ENCODE peak calls at places on chromosomes 4 and X, in six cellular contexts. N is HepG2, F is H1, X is K562, P is GM12892, I is GM12878. H is an unnamed sample.

GRCh38 chrX:38669425-38669824 is 108.1 kb downstream of the TSPAN7 start:
- DNase-seq in N (no peak), I (no peak), P (no peak), X (no peak), F (no peak), H (no peak)

GRCh38 chr4:24519649-24520048 is 64.7 kb downstream of the DHX15 start:
- DNase-seq in X (no peak), P (no peak), F (no peak), I (no peak), N (peak; percentile 18), H (no peak)

GRCh38 chr4:100189820-100190642 is at the start of gene DDIT4L:
- DNase-seq in X (peak; percentile 26), N (no peak), I (no peak), F (peak; percentile 78), P (no peak), H (no peak)

GRCh38 chr4:145565328-145565727 is 53.9 kb upstream of the MMAA start:
- DNase-seq in X (no peak), I (no peak), F (no peak), N (no peak), P (no peak), H (no peak)

GRCh38 chrX:103586314-103586646 is 965 bp downstream of the TCEAL4 start:
- DNase-seq in X (no peak), I (no peak), P (no peak), N (no peak), F (no peak), H (no peak)

GRCh38 chrX:447052-447451 is 60.3 kb upstream of the PPP2R3B start:
- DNase-seq in N (no peak), I (no peak), P (no peak), F (no peak), X (no peak), H (no peak)

GRCh38 chr4:67770422-67770821 is 16.2 kb upstream of the GNRHR start:
- DNase-seq in X (no peak), F (no peak), P (no peak), N (no peak), I (no peak), H (no peak)

GRCh38 chr4:24405926-24406325 is 178.4 kb downstream of the DHX15 start:
- DNase-seq in I (no peak), P (no peak), N (no peak), F (no peak), X (no peak), H (no peak)

GRCh38 chrX:75131973-75132627 is 24.0 kb downstream of the ABCB7 start:
- DNase-seq in I (no peak), N (no peak), F (no peak), P (no peak), X (no peak), H (no peak)

GRCh38 chr4:61194601-61195000 is 5.5 kb upstream of the ADGRL3 start:
- DNase-seq in P (no peak), F (no peak), X (no peak), I (no peak), N (no peak), H (no peak)

GRCh38 chr4:61192392-61192791 is 7.7 kb upstream of the ADGRL3 start:
- DNase-seq in N (no peak), P (no peak), F (no peak), X (no peak), I (no peak), H (no peak)

GRCh38 chr4:61195064-61195463 is 5.1 kb upstream of the ADGRL3 start:
- DNase-seq in F (no peak), I (no peak), X (no peak), P (no peak), N (no peak), H (no peak)

GRCh38 chr4:61199869-61200194 is 294 bp upstream of the ADGRL3 start:
- DNase-seq in F (no peak), P (no peak), I (no peak), X (no peak), N (no peak), H (no peak)

GRCh38 chr4:61193863-61194262 is 6.3 kb upstream of the ADGRL3 start:
- DNase-seq in P (no peak), X (no peak), I (no peak), N (no peak), F (no peak), H (no peak)
- TF ChIP-seq POLR2A in P (no peak), X (no peak), I (no peak), N (no peak), F (no peak), H (no peak)

DNA sequence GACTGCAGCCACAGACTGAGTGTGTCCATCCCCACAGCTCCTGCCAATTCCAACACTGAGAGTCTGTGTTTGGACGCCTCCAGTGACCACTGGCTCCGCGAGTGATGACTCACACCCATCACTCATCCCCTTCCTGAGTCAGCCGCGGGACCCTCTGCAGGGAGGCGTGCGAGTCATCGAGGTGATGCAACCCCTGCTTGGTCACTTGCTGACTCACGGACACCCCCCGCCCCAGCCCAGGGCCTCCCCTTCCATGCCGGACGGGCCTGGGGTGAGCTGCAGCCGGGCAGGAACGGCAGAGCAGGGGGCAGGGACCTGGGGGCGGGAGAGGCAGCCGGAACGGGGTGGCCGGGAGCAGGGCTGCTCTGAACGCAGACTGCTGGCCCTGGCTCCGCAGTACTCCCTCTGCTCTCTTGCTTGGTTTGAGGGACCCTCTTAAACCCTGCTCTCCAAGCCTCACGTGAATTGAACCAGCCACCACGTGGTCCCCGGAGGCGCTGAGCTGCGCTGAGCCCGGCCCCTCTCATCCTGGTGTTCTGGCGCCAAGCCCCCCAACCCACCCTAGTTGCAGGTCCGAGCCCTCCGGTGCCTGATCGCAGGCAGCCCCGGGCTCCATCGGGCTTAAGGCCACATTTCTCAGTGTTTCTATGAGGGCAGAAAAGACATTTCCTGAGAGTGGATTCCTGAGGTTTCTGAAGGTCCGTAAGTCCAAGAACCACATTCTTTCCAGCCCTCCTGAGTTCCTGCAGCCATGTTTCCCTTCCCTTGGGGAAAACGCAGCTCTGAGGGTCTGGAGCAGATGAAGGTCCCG is 32.4 kb downstream of the FGFRL1 start:
- DNase-seq in F (peak; percentile 73), X (peak; percentile 94), I (no peak), P (peak; percentile 21), N (peak; percentile 84), H (no peak)
- TF ChIP-seq POLR2AphosphoS5 in F (no peak), X (peak; percentile 42), I (no peak), P (no peak), N (no peak), H (no peak)

DNA sequence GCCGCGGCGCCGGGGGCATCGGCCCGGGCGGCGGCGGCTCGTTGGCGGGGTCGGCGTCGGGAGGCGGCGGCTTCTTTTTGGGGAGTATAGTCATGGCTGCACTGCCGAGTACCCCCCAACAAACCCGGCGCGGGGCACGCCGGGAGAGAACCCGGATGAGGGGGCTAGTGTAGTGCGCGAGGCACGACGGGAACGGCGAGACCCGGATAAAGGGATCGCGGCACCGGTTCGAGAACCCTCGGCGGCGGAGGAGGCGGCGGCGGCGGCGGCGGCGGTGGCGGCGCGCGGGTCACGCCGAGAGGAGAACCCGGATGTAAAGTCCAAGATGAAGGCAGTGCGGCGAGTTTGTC is at the start of gene OTUD5:
- DNase-seq in P (peak; percentile 75), I (no peak), N (peak; percentile 39), X (no peak), F (peak; percentile 76), H (peak; percentile 68)
- TF ChIP-seq TAF1 in P (peak; percentile 17), I (no peak), N (no peak), X (no peak), F (peak; percentile 59), H (no peak)

GRCh38 chr4:185210102-185210981 is 944 bp downstream of the SNX25 start:
- DNase-seq in X (peak; percentile 55), I (no peak), N (peak; percentile 13), F (peak; percentile 71), P (no peak), H (no peak)
- TF ChIP-seq POLR2A in X (no peak), I (peak; percentile 72), N (no peak), F (no peak), P (peak; percentile 29), H (peak; percentile 30)

GRCh38 chr4:6886886-6887285 is 22.7 kb upstream of the TBC1D14 start:
- DNase-seq in P (no peak), I (no peak), N (no peak), X (no peak), F (no peak), H (no peak)

GRCh38 chr4:6884341-6884870 is 25.2 kb upstream of the TBC1D14 start:
- DNase-seq in P (no peak), N (no peak), I (no peak), X (no peak), F (no peak), H (no peak)

GRCh38 chr4:6887591-6888371 is 21.8 kb upstream of the TBC1D14 start:
- DNase-seq in I (no peak), P (no peak), N (no peak), X (peak; percentile 53), F (no peak), H (no peak)

GRCh38 chr4:6888506-6889071 is 21.0 kb upstream of the TBC1D14 start:
- DNase-seq in X (no peak), I (no peak), F (no peak), N (no peak), P (no peak), H (no peak)

GRCh38 chr4:6885953-6886557 is 23.6 kb upstream of the TBC1D14 start:
- DNase-seq in P (no peak), F (no peak), N (no peak), I (peak; percentile 34), X (no peak), H (no peak)
- TF ChIP-seq POLR2AphosphoS5 in P (no peak), F (no peak), N (no peak), I (no peak), X (no peak), H (no peak)

DNA sequence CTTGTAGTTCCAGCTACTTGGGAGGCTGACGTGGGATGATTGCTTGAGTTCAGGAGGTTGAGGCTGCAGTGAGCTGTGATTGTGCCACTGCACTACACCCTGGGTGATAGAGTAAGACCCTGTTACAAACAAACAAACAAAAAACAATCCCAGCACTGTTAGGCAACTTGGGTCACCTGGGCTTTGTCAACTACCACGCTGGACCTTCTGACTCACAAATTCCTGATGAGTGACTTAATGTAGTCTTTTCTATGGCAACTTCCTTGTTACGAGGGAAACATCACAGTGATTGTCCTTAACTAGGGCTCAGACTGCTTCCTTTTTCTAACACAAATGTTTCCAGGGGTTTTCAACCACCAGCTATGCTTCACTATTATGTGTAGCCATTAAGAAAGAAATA is 128.8 kb upstream of the GPC4 start:
- DNase-seq in I (no peak), P (no peak), X (no peak), N (peak; percentile 65), F (no peak), H (no peak)
- TF ChIP-seq TAF1 in I (no peak), P (no peak), X (no peak), N (no peak), F (no peak), H (no peak)

GRCh38 chrX:135003876-135004623 is 13.3 kb downstream of the SMIM10 start:
- DNase-seq in N (peak; percentile 64), F (peak; percentile 92), P (peak; percentile 53), I (peak; percentile 40), X (peak; percentile 97), H (peak; percentile 46)
- TF ChIP-seq POLR2A in N (no peak), F (peak; percentile 37), P (no peak), I (no peak), X (peak; percentile 38), H (no peak)

DNA sequence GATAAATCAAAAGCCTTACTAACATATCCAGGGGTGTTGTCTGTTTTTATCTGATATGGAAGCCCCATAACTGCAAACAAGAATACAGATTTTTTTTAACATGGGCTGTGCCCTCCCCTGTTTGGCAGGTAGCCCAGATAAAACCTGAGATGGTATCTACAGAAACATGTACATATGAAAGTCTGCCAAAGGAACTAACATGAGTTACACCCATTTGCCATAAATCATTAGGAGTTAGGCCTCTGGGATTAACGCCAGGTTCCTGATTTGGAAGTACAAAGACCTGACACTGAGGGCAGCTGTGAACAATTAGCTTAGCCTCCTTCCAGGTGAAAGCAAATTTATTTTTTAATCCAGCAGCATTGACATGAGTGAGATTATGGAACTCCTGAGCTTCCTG is 264.3 kb downstream of the TECRL start:
- DNase-seq in N (no peak), F (no peak), P (no peak), X (no peak), I (no peak), H (no peak)
- TF ChIP-seq POLR2AphosphoS5 in N (no peak), F (no peak), P (no peak), X (no peak), I (no peak), H (no peak)